ENCODE peak calls at places on chromosomes 3 and 15, in four cellular contexts. F is PC-3, V is lower lobe of right lung, M is left ventricle myocardium inferior. B is an unnamed sample. For H3K4me1, the result is how much of the 10 kb centered on the place peaks cover.

GRCh38 chr3:187942658-187943241 is 197.5 kb upstream of the BCL6 start:
- DNase-seq in M (no peak), V (no peak), F (no peak), B (no peak)

GRCh38 chr15:54082836-54083492 is 104.7 kb downstream of the UNC13C start:
- DNase-seq in M (no peak), F (peak), V (no peak), B (peak)

GRCh38 chr3:16247282-16248058 is 17.3 kb downstream of the DPH3 start:
- DNase-seq in F (peak), V (peak), M (peak), B (peak)

GRCh38 chr3:105228696-105229095 is 138.0 kb upstream of the ALCAM start:
- DNase-seq in F (peak), V (no peak), M (no peak), B (no peak)

GRCh38 chr3:128484404-128485282 is 8.4 kb downstream of the GATA2 start:
- DNase-seq in M (no peak), F (no peak), V (peak), B (peak)

GRCh38 chr3:48301814-48302194 is 31.7 kb downstream of the SPINK8 start:
- DNase-seq in V (peak), F (peak), M (no peak), B (peak)

GRCh38 chr3:167929937-167930336 is 165.8 kb downstream of the GOLIM4 start:
- DNase-seq in F (no peak), V (no peak), M (no peak), B (peak)

GRCh38 chr3:46632792-46633191 is 20.5 kb downstream of the FAM240A start:
- DNase-seq in V (no peak), M (no peak), F (no peak), B (no peak)

GRCh38 chr15:46456431-46456830 is 821.6 kb downstream of the SQOR start:
- DNase-seq in V (no peak), F (no peak), M (no peak), B (no peak)

GRCh38 chr3:28115316-28115715 is 126.1 kb upstream of the CMC1 start:
- DNase-seq in V (no peak), F (no peak), M (no peak), B (no peak)

GRCh38 chr15:80856400-80856799 is 77.2 kb downstream of the CEMIP start:
- DNase-seq in V (no peak), F (peak), M (no peak), B (no peak)

GRCh38 chr15:64070965-64071851 is 22.4 kb downstream of the CIAO2A start:
- DNase-seq in M (no peak), F (peak), V (no peak), B (no peak)

GRCh38 chr15:66023322-66023972 is 154.2 kb downstream of the RAB11A start:
- DNase-seq in V (no peak), M (no peak), F (no peak), B (no peak)

GRCh38 chr3:30913176-30913575 is 18.7 kb upstream of the GADL1 start:
- DNase-seq in M (no peak), V (no peak), F (no peak), B (no peak)

GRCh38 chr15:58923696-58924300 is 9.7 kb downstream of the SLTM start:
- DNase-seq in F (no peak), M (no peak), V (no peak), B (no peak)

GRCh38 chr3:125351814-125352456 is 23.2 kb downstream of the ZNF148 start:
- DNase-seq in F (peak), V (no peak), M (no peak), B (no peak)

GRCh38 chr15:38147246-38147645 is 105.4 kb upstream of the SPRED1 start:
- DNase-seq in F (no peak), M (no peak), V (no peak), B (peak)

GRCh38 chr3:52317601-52318000 is 1.5 kb downstream of the DNAH1 start:
- DNase-seq in V (peak), F (no peak), M (peak), B (peak)

GRCh38 chr15:76973362-76973743 is 21.6 kb upstream of the PSTPIP1 start:
- DNase-seq in F (peak), M (no peak), V (peak), B (peak)

GRCh38 chr3:179949428-179949827 is 87.3 kb downstream of the PEX5L start:
- DNase-seq in M (no peak), F (no peak), V (no peak), B (no peak)

DNA sequence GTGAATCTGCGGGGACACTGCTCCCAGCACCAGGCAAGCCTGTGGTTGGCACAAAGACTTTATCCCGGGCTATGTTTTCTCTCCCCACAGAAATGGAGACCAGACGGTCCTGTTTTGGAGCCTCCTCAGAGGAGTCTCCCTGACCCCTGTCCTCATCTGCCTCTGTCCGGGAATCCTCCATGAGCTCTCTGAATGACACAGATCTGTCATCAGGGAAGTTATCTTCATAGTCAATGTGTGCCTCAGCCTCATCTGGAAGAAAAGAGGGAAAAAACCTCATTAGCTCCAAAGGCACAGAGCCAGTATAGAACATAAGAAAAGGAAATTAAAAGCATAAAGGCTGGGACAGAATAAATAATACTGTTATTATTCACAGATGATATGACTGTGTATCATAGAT is 40.0 kb downstream of the CRTAP start:
- DNase-seq in F (no peak), V (no peak), M (no peak), B (no peak)
- H3K4me1 ChIP-seq in F (under half), V (under half), M (under half), B (under half)

DNA sequence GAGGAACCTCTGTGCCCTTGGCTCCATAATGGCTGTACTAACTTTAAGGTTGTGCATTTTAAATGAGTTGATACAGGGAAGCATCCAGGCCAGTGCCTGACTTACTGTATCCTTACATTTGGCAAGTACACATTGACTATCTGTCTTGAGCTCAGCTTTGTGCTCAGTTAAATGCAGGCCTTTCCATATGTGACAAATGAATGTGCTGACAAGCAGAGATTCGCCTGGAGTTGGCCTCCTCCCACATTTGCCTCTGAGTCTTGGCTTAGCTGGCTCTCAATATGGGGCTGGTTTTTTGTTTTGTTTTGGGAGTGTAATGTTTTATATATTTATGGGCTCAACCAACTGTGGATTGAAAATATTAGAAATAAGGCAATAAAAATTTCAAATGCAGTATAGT is 29.7 kb downstream of the TRIM71 start:
- DNase-seq in F (no peak), V (no peak), M (no peak), B (no peak)
- H3K4me1 ChIP-seq in F (under half), V (under half), M (under half), B (half or more)

GRCh38 chr3:121998588-121999473 is 23.2 kb downstream of the ILDR1 start:
- DNase-seq in V (no peak), F (no peak), M (no peak), B (peak)
- H3K4me1 ChIP-seq in V (under half), F (half or more), M (under half), B (under half)

DNA sequence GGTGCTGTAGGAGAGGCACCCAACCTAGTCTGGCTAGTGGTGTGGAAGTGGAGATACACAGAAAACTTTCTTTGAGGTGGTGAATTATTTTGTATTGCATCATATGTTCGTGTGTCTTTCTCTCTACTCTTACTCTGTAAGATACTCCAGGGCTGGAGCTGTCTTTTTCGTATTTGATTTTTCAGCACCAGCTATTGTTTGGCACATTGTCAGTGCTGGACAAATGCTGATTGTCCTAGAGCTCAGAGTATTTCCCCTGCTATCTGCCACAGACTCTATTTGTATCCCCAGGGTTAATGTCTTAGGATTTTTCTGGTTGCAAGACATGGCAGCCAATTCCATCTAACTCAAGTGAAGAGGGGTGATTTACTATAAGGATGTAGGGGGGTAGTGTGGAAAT is 110.5 kb downstream of the SAMMSON start:
- DNase-seq in M (no peak), F (no peak), V (no peak), B (no peak)
- H3K4me1 ChIP-seq in M (under half), F (under half), V (under half), B (under half)

DNA sequence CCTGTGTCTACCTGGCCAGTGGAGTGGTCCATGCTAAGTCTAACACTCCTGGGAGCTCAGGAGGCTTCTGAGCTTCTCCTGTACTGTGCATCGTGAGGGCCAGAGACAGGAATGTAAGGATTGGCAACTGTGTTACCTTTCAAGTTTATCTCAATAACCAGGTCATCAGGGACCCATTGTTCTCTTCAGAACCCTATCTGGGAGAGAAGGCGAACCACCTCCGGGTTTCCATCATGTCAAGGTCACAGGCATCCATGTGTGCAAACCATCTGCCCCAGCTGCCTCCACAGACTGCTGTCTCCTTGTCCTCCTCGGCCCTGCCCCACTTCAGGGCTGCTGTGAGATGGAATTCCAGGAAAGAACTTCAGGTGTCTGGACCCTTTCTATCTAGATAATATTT is 5.9 kb downstream of the ANKRD63 start:
- DNase-seq in M (no peak), F (no peak), V (no peak), B (no peak)
- H3K4me1 ChIP-seq in M (under half), F (under half), V (under half), B (under half)

DNA sequence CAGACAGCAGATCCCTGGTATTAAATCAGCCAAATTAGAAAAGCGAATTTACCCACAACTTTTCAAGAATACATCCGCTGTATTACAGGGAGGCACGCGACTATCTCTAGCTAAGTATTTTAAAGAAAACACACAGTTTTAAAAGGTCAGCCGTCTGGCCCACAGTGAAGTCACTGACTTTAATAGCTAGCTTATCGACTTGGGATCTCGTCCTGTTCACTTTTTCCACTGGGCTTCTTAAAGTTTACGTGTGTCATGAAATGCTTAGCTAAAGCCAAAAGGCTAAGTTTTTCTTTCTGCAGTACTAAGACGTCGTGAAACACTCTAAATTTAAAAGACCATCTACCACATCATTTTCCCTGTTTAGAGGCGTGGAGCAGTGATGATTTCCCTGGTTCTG is 27.2 kb downstream of the LRIG1 start:
- DNase-seq in M (no peak), F (peak), V (no peak), B (no peak)
- H3K4me1 ChIP-seq in M (half or more), F (under half), V (under half), B (under half)

GRCh38 chr15:29207758-29208108 is 61.9 kb downstream of the NSMCE3 start:
- DNase-seq in F (no peak), V (no peak), M (no peak), B (no peak)

GRCh38 chr15:29207027-29207757 is 62.4 kb downstream of the NSMCE3 start:
- DNase-seq in F (no peak), M (no peak), V (no peak), B (no peak)

GRCh38 chr15:29208352-29208751 is 61.3 kb downstream of the NSMCE3 start:
- DNase-seq in F (peak), M (no peak), V (no peak), B (peak)

DNA sequence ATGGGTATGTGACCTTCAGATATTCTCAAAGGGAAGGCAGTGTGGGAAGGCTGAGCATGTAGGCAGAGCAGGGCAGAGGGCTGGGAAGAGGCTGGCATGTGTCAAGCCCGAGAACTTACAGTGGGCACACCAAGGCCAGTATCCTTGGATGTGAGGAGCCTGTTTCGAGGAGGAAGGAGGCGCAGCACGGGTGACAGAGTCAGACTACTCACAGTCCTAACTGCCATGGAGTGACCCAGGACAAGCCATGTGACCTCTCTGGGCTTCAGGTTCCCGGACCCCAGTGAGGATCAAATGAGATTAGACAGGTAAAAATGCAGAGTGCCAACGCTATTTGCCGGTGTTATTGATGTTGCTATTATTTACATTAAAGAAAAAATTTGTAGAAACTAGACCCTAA is 65.3 kb downstream of the NSMCE3 start:
- DNase-seq in F (no peak), M (no peak), V (no peak), B (no peak)
- H3K4me1 ChIP-seq in F (under half), M (under half), V (under half), B (under half)

B was measured in mesendoderm.